ENCODE peak calls at places on chromosomes 13 and 19, in ten cellular contexts. U is heart right ventricle; J is Peyer's patch; D is thoracic aorta; Z is CD4-positive, alpha-beta memory T cell; G is suprapubic skin; H is ovary; K is fibroblast of lung; Q is WERI-Rb-1; F is mesendoderm. C is an unnamed sample. For H3K27me3, the result is how much of the 10 kb centered on the place peaks cover.

GRCh38 chr19:21513651-21514050 is 8.2 kb downstream of the ZNF429 start:
- DNase-seq in Z (no peak), J (no peak), Q (no peak), U (no peak), K (peak), F (no peak), H (no peak), D (no peak), G (no peak), C (no peak)

GRCh38 chr19:4694211-4694987 is 24.3 kb upstream of the MYDGF start:
- DNase-seq in D (no peak), F (no peak), Z (no peak), H (no peak), J (peak), U (peak), K (peak), G (peak), Q (no peak), C (no peak)

GRCh38 chr19:58361900-58362271 is 665 bp downstream of the ZNF497 start:
- DNase-seq in J (peak), K (no peak), Q (peak), U (peak), D (no peak), F (peak), G (peak), Z (no peak), H (no peak), C (no peak)

GRCh38 chr19:15378529-15379082 is 981 bp downstream of the AKAP8 start:
- DNase-seq in K (peak), Z (peak), F (peak), H (no peak), Q (peak), D (no peak), U (no peak), G (no peak), J (peak), C (peak)

GRCh38 chr13:80348308-80348707 is 7.4 kb upstream of the SPRY2 start:
- DNase-seq in Z (no peak), U (no peak), G (no peak), J (no peak), Q (no peak), K (no peak), H (no peak), F (no peak), D (no peak), C (no peak)

GRCh38 chr13:20534038-20534608 is 8.5 kb upstream of the CRYL1 start:
- DNase-seq in U (no peak), H (no peak), D (no peak), Z (no peak), G (no peak), Q (no peak), K (no peak), F (no peak), J (no peak), C (peak)

GRCh38 chr19:10642473-10642872 is 11.7 kb upstream of the ILF3 start:
- DNase-seq in G (no peak), D (no peak), Q (peak), K (no peak), F (no peak), H (no peak), U (no peak), Z (no peak), J (no peak), C (no peak)

GRCh38 chr19:32901504-32902161 is 32.1 kb upstream of the SLC7A9 start:
- DNase-seq in Z (no peak), K (peak), D (no peak), H (no peak), J (no peak), G (no peak), U (no peak), Q (no peak), F (no peak), C (no peak)

GRCh38 chr19:7927605-7928333 is 1.8 kb upstream of the CTXN1 start:
- DNase-seq in D (no peak), F (no peak), H (peak), J (peak), Z (no peak), Q (no peak), K (no peak), G (no peak), U (no peak), C (no peak)

GRCh38 chr19:49738242-49738641 is 24.9 kb downstream of the TSKS start:
- DNase-seq in J (no peak), Q (no peak), D (no peak), G (no peak), U (no peak), F (no peak), K (no peak), H (no peak), Z (no peak), C (no peak)

GRCh38 chr19:39133431-39134270 is 8.1 kb downstream of the PAK4 start:
- DNase-seq in G (no peak), J (no peak), U (no peak), K (no peak), D (no peak), F (peak), H (peak), Q (peak), Z (no peak), C (peak)

GRCh38 chr13:73248711-73249580 is 190.1 kb downstream of the KLF5 start:
- DNase-seq in G (no peak), Z (no peak), U (no peak), D (no peak), K (peak), J (no peak), H (peak), Q (no peak), F (peak), C (peak)

GRCh38 chr13:39130298-39130697 is 92.0 kb downstream of the NHLRC3 start:
- DNase-seq in F (no peak), H (no peak), J (no peak), G (no peak), Q (no peak), K (no peak), Z (no peak), D (no peak), U (no peak), C (peak)

DNA sequence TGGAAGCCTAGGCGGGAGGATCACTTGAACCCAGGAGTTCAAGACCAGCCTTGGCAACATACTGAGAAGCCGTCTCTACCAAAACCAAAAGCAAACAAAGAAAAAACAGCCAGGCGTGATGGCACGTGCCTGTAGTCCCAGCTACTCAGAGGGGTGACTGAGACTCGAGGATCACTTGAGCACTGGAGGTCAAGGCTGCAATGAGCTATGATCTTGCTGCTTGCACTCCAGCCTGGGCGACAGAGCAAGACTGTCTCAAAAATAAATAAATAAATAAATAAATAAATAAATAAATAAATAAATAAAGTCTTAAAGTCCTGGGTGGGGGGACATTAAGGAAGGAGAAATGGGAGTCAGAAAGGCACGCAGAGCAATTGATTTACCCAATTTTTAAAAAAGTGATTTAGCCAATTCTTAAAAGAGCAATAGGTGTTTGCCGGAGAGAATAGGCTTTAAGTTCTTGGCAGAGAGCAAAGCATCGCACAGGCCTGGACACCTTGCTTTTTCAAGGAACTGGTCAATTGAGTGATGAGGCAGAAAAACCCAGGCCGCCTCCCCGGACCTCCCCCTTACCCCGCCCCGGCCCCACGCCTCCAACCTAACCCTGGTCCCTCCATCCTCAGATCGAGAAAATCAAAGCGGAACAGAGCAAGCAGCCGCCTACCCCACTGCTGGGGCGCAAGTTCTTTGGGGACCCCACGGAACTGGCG is 9.5 kb upstream of the SHKBP1 start:
- DNase-seq in J (no peak), H (no peak), K (peak), F (no peak), G (no peak), Q (no peak), D (no peak), Z (no peak), U (no peak), C (no peak)
- H3K27me3 ChIP-seq in J (under half), H (under half), K (under half), F (under half), G (under half), Q (under half), D (under half), Z (under half), U (under half), C (half or more)

GRCh38 chr13:49219647-49220034 is 497 bp upstream of the MLNR start:
- DNase-seq in U (no peak), F (no peak), D (no peak), Q (no peak), J (no peak), H (no peak), Z (no peak), G (no peak), K (no peak), C (no peak)

GRCh38 chr13:49217962-49218492 is 2.1 kb upstream of the MLNR start:
- DNase-seq in D (no peak), F (no peak), Q (no peak), G (no peak), U (no peak), Z (no peak), H (no peak), J (no peak), K (no peak), C (no peak)

GRCh38 chr13:49220035-49220855 is at the start of gene MLNR:
- DNase-seq in Q (peak), D (no peak), Z (peak), U (peak), H (no peak), K (peak), F (peak), G (no peak), J (no peak), C (peak)

GRCh38 chr13:49216334-49216733 is 3.8 kb upstream of the MLNR start:
- DNase-seq in Z (no peak), Q (no peak), G (no peak), K (no peak), J (no peak), D (no peak), H (no peak), F (no peak), U (no peak), C (no peak)

DNA sequence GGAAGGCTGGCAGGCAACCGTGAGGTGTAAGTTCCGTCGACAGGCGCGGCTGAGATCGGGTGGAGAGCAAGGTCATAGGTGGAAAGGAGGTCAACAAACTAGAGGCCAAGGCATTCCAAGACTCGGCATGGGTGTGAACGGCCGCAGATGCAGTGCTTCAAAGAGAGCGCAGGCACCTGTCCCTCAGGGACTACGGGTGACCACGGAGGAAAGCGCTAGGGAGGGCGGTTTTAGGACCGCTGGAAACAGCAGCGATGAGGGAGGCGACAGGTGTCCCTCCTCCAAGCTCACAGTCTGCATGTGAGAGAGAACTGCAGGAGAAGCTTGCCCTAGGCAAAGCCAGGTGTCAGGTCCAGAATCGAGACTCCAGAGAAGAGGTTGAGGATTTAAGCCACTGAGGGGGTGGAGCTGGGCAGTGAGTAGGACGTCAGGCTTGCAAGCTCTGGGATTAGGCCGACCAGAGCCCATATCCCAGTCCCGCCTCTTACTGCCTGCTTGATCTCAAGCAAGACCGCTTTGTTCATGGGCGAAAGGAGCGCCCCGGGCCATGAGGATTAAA is 1.6 kb upstream of the MLNR start:
- DNase-seq in U (no peak), H (no peak), J (no peak), Z (no peak), G (no peak), D (no peak), F (peak), K (peak), Q (peak), C (peak)
- H3K4me3 ChIP-seq in U (no peak), H (no peak), J (no peak), Z (no peak), G (no peak), D (no peak), F (peak), K (no peak), Q (no peak), C (no peak)

DNA sequence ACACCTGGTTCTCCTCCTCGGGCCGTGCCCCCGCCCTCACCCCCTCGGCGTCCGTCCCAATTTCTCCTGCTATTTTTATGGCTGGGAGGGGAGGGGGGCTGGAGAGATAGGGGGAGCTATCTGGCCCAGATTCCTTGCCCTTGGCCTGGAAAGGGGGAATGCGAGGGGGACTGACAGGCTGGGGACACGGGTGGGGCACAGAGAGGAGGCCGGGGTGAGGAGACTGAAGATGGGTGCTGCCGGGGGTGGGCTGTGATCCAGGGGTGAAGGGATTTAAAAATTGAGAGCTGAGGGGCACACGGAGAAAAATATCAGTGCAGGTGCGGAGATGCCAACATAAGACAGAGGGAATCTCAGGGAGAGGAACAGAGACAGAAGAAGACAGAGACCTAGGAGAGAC is 2.3 kb downstream of the PRKCG start:
- DNase-seq in J (no peak), H (no peak), G (no peak), Z (no peak), Q (no peak), D (no peak), K (no peak), U (no peak), F (no peak), C (peak)
- H3K27me3 ChIP-seq in J (under half), H (under half), G (half or more), Z (under half), Q (under half), D (under half), K (under half), U (half or more), F (under half), C (half or more)

GRCh38 chr13:47036291-47037008 is 139.6 kb upstream of the HTR2A start:
- DNase-seq in D (no peak), H (no peak), G (no peak), U (no peak), J (no peak), K (no peak), Q (no peak), Z (no peak), F (peak), C (no peak)
- H3K4me3 ChIP-seq in D (no peak), H (no peak), G (no peak), U (no peak), J (no peak), K (no peak), Q (no peak), Z (no peak), F (no peak), C (no peak)

GRCh38 chr19:41575998-41576397 is at the start of gene CEACAM21:
- DNase-seq in U (peak), Q (no peak), D (no peak), H (no peak), K (no peak), F (no peak), Z (no peak), G (no peak), J (peak), C (no peak)
- H3K27me3 ChIP-seq in U (under half), Q (half or more), D (under half), H (under half), K (under half), F (under half), Z (under half), G (under half), J (under half), C (under half)

GRCh38 chr19:35249146-35249847 is 495 bp downstream of the LSR start:
- DNase-seq in Z (no peak), K (no peak), U (no peak), Q (peak), H (no peak), G (peak), J (no peak), F (peak), D (no peak), C (peak)
- H3K4me3 ChIP-seq in Z (peak), K (no peak), U (peak), Q (peak), H (peak), G (peak), J (peak), F (peak), D (peak), C (peak)

GRCh38 chr19:1752009-1752756 is 1.1 kb upstream of the ONECUT3 start:
- DNase-seq in Q (no peak), Z (no peak), H (no peak), K (no peak), D (no peak), F (no peak), G (no peak), J (no peak), U (no peak), C (no peak)
- H3K27me3 ChIP-seq in Q (half or more), Z (half or more), H (under half), K (half or more), D (under half), F (half or more), G (half or more), J (half or more), U (half or more), C (half or more)

C was measured in endodermal cell.